ENCODE peak calls at places on chromosomes 16 and 17, in seven cellular contexts. G is NCI-H526 treated with DMSO at 0.1 percent for 48 hours; K is Caki2; H is activated CD4-positive, alpha-beta T cell treated with anti-CD3 and anti-CD28 coated beads, Interleukin-2, amount 50 U/mL, for 1 hour; X is HFF-Myc; L is ELF-1; J is aorta. R is an unnamed sample.

GRCh38 chr17:34071891-34072420 is 183.1 kb upstream of the CCL2 start:
- DNase-seq in K (no peak), G (no peak), H (no peak), L (no peak), J (no peak), X (no peak), R (no peak)

GRCh38 chr17:17087424-17088103 is 45.3 kb downstream of the MPRIP start:
- DNase-seq in J (peak; percentile 62), G (no peak), X (no peak), H (no peak), K (no peak), L (no peak), R (no peak)

GRCh38 chr16:84156342-84156784 is 11.3 kb downstream of the DNAAF1 start:
- DNase-seq in J (no peak), K (peak; percentile 87), H (no peak), X (no peak), L (no peak), G (no peak), R (no peak)

GRCh38 chr17:28093999-28094716 is 51.7 kb downstream of the NLK start:
- DNase-seq in L (no peak), X (no peak), J (no peak), H (no peak), K (no peak), G (peak; percentile 72), R (no peak)

GRCh38 chr17:62807812-62808575 is at the start of gene MARCHF10:
- DNase-seq in K (no peak), J (peak; percentile 75), H (peak; percentile 8), L (peak; percentile 63), G (peak; percentile 45), X (no peak), R (peak; percentile 91)

GRCh38 chr17:73770115-73770848 is 126.0 kb upstream of the SDK2 start:
- DNase-seq in K (peak; percentile 45), J (peak; percentile 95), X (peak; percentile 50), H (no peak), G (no peak), L (no peak), R (peak; percentile 77)

GRCh38 chr17:1639549-1639948 is 6.0 kb downstream of the SCARF1 start:
- DNase-seq in G (no peak), L (no peak), J (no peak), K (no peak), X (no peak), H (no peak), R (peak; percentile 82)

GRCh38 chr16:4264546-4264945 is 8.3 kb downstream of the TFAP4 start:
- DNase-seq in G (no peak), L (no peak), K (no peak), J (no peak), X (no peak), H (no peak), R (no peak)

GRCh38 chr17:79936661-79937434 is 97.6 kb upstream of the CBX4 start:
- DNase-seq in H (no peak), K (no peak), G (no peak), L (no peak), X (no peak), J (no peak), R (peak; percentile 36)